ENCODE peak calls at places on chromosomes 12 and 14, in six cellular contexts. I is IMR-90; S is tibial nerve; L is SJSA1; N is CD4-positive, alpha-beta memory T cell; U is mammary epithelial cell. J is an unnamed sample.

GRCh38 chr12:43066471-43066870 is 476.9 kb upstream of the PRICKLE1 start:
- DNase-seq in I (no peak), L (no peak), N (no peak), S (no peak), U (no peak), J (no peak)

GRCh38 chr12:7092229-7092985 is at the start of gene C1R:
- DNase-seq in I (peak; percentile 92), N (peak; percentile 71), U (peak; percentile 48), S (peak; percentile 77), L (peak; percentile 89), J (peak; percentile 85)

GRCh38 chr14:102749833-102750775 is 27.1 kb upstream of the TRAF3 start:
- DNase-seq in I (no peak), N (no peak), U (no peak), L (no peak), S (no peak), J (no peak)

GRCh38 chr12:65597527-65597926 is 226.8 kb upstream of the HMGA2 start:
- DNase-seq in L (no peak), S (no peak), N (no peak), U (peak; percentile 18), I (peak; percentile 46), J (no peak)

GRCh38 chr14:61563162-61563511 is 132.2 kb upstream of the HIF1A start:
- DNase-seq in N (no peak), I (no peak), L (no peak), S (no peak), U (no peak), J (no peak)

GRCh38 chr14:77485901-77486678 is 12.5 kb downstream of the ISM2 start:
- DNase-seq in N (no peak), I (peak; percentile 88), S (no peak), L (no peak), U (peak; percentile 54), J (peak; percentile 20)

GRCh38 chr12:93145086-93145485 is 216.0 kb upstream of the EEA1 start:
- DNase-seq in S (no peak), N (no peak), I (peak; percentile 16), U (peak; percentile 67), L (no peak), J (no peak)

GRCh38 chr14:55125403-55125802 is 3.6 kb upstream of the LGALS3 start:
- DNase-seq in S (no peak), U (no peak), L (no peak), I (no peak), N (no peak), J (no peak)

GRCh38 chr12:26153421-26154154 is 28.8 kb upstream of the BHLHE41 start:
- DNase-seq in U (peak; percentile 89), N (no peak), L (peak; percentile 81), I (peak; percentile 97), S (no peak), J (peak; percentile 90)

GRCh38 chr14:99698236-99698635 is 14.1 kb downstream of the CYP46A1 start:
- DNase-seq in N (no peak), I (no peak), U (no peak), L (no peak), S (no peak), J (no peak)

GRCh38 chr12:76664731-76665130 is 99.2 kb upstream of the ZDHHC17 start:
- DNase-seq in L (no peak), S (no peak), I (no peak), U (no peak), N (no peak), J (no peak)

GRCh38 chr14:68322970-68323620 is 469.8 kb downstream of the ZFP36L1 start:
- DNase-seq in U (no peak), N (no peak), I (no peak), S (no peak), L (no peak), J (no peak)

GRCh38 chr12:109857715-109858114 is 22.6 kb downstream of the GLTP start:
- DNase-seq in L (no peak), N (no peak), I (no peak), U (no peak), S (no peak), J (no peak)

GRCh38 chr12:56521590-56522371 is at the start of gene RBMS2:
- DNase-seq in L (peak; percentile 94), S (peak; percentile 68), U (peak; percentile 86), I (peak; percentile 94), N (peak; percentile 69), J (peak; percentile 83)

GRCh38 chr14:92352158-92352985 is 29.4 kb downstream of the SLC24A4 start:
- DNase-seq in L (no peak), S (no peak), N (no peak), U (peak; percentile 4), I (no peak), J (no peak)

GRCh38 chr12:132267873-132268272 is 61.5 kb downstream of the GALNT9 start:
- DNase-seq in U (no peak), L (no peak), I (no peak), N (no peak), S (no peak), J (no peak)

GRCh38 chr12:132268674-132269073 is 60.7 kb downstream of the GALNT9 start:
- DNase-seq in N (no peak), S (no peak), U (no peak), L (no peak), I (no peak), J (no peak)

GRCh38 chr12:132270969-132271754 is 58.2 kb downstream of the GALNT9 start:
- DNase-seq in N (no peak), S (no peak), U (no peak), L (no peak), I (no peak), J (no peak)

GRCh38 chr12:132270516-132270915 is 58.9 kb downstream of the GALNT9 start:
- DNase-seq in L (no peak), N (no peak), U (no peak), S (no peak), I (no peak), J (no peak)

DNA sequence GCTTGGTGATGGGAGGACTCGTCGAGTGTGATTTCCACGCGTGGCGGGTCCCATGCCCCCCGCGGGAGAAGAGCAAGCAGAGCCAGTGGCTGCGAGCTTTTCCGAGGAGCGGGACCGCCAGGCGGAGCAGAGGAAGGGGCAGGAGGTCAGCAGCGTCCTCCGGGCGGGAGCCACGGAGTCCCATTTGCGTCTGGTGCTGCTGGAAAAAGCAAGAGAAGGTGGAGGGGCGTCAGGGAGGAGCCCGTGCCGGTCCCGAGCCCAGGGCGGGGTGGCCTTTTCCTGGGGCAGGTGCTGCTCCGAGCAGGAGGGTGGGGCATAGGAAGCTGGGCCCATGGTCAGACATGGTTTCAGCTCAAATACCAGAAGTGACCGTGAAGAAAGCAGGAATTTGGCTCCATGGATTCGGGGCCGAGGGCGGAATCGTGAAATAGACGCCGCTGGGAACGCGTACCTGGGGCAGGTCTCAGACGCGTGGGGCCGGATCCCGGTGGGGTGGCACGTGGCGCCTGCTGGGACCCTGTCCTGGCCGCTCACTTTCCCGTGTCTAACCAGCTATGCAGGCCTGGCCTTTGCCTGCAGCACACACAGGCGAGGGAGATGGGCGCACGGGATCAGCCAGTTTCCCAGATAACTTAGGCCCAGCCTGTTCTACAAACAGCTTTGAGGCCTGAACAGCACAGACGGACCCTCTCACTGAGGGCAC is 60.0 kb downstream of the GALNT9 start:
- DNase-seq in N (no peak), L (no peak), I (no peak), U (no peak), S (no peak), J (no peak)
- H3K27me3 ChIP-seq in N (no peaks in the 10 kb centered on the region), L (peaks cover 28% of the 10 kb centered on the region), I (peaks cover 1% of the 10 kb centered on the region), U (no peaks in the 10 kb centered on the region), S (peaks cover 32% of the 10 kb centered on the region), J (no peaks in the 10 kb centered on the region)

DNA sequence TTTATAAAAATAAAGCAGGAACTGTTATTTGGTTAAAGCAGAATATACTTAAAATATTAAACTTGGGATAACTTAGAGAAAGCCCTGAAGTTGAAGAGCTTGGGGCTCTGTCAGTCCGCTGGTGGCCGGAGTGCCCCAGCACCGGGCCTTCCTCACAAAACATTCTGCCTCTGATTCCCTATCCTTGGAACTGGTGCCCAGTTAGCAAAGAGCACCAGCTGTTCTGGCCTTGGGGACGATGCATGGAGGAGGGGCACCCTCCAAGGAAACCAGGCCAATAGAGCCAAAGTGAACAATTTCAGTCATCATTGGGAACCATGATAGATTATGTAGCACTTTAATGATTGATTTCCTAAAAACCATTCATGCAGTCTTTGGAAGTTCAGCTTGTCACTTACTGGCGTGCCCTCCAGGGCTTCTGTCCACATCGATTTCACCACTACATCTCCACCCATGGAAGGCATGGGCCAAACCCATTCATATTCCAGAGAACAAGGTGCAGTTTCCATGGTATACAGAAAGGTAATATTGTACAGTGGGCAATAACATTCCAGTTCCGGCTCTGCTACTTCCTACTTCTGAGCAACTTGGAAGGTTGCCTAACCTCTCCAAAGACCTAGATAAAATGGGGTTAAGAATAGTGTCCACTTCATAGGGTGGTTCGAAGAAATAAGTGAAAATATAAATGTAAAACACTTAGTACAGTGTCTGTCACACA is 145.9 kb downstream of the ETV6 start:
- DNase-seq in N (no peak), U (no peak), L (no peak), S (no peak), I (no peak), J (no peak)
- H3K27ac ChIP-seq in N (no peak overlapping the region), U (peak overlapping the region; percentile 74), L (peak overlapping the region; percentile 96), S (peak overlapping the region; percentile 28), I (peak overlapping the region; percentile 77), J (peak overlapping the region; percentile 75)

DNA sequence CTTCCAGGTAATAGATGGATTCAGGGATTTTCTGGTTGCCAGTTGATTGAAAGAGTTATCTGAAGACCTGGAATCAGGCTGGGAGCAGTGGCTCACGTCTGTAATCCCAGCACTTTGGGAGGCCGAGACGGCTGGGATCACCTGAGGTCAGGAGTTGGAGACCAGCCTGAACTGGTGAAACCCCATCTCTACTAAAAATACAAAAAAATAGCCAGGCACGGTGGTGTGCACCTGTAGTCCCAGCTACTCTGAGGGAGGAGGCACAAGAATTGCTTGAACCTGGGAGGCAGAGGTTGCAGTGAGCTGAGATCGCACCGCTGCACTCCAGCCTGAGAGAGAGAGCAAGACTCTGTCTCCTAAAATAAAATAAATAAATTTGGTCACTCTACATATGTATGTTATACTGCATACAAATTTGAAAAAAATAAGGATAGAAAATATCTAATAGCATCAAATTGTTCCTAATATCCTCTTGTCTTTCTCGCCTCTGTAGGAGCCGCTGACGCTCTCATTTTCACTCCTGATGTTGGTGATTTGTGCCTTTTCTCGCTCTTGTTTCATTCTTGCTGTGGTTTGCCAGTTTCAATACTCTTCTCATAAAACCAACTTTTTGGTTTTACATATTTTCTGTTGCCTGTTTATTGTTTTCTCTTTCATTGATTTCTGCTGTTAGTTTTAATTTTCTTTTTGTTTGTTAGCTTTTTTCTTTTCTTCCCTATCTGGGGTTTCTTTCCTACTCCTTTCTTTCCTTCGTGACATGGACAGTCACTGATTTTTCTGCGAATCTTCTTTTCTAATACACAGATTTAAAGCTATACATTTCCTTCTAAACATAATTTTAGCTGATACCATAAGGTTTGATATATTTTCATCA is 23.8 kb upstream of the PLD4 start:
- DNase-seq in L (no peak), U (no peak), S (no peak), I (no peak), N (no peak), J (no peak)
- H3K4me3 ChIP-seq in L (no peak overlapping the region), U (no peak overlapping the region), S (no peak overlapping the region), I (no peak overlapping the region), N (no peak overlapping the region), J (no peak overlapping the region)

DNA sequence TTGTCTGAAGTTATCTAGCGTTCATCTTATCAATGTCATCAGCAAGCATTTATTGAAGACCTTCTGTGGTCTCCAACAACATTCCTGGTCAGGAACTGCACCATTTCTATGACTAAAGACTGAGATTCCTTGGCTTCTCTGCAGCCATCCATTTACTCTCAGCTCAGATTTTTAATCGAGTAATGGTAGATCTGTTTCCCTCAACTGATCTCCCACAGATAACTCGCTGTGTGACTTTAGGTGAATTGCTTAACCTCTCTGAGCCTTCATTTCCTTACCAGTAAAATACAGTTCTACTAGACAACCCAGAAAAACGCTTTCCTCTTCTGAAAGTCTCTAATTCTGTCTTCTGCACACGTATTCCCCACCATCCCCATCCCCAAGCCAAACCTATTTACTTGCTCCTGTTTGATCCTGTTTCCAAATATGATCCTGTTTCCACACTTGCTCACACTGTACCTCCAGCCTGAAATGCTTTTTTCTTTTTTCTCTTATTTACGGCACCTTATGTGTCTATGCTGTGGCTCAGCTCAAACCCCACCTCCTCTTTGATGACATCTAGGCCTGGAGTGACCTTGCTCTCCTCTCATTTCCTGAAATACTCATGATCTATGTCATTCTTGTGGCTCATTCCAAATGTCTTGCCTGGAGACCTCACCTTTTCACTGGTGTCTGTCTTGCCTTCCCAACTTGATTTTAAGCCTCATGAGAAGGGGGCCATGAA is 21.8 kb downstream of the PLXNC1 start:
- DNase-seq in L (no peak), U (no peak), I (no peak), S (no peak), N (no peak), J (no peak)
- H3K27me3 ChIP-seq in L (peaks cover 5% of the 10 kb centered on the region), U (no peaks in the 10 kb centered on the region), I (peaks cover 31% of the 10 kb centered on the region), S (peaks cover 4% of the 10 kb centered on the region), N (no peaks in the 10 kb centered on the region), J (peaks cover 17% of the 10 kb centered on the region)

J was measured in AG04450.